ENCODE peak calls at places on chromosomes 12 and 14, in eight cellular contexts. One of them, this sample, is unnamed.

GRCh38 chr12:53828598-53828997 is 76.8 kb upstream of the CISTR start:
- DNase-seq in left lung: no peak
- DNase-seq in adrenal gland: no peak
- DNase-seq in left ventricle myocardium inferior: no peak
- DNase-seq in CD4-positive, alpha-beta T cell: no peak
- DNase-seq in iPS DF 6.9: no peak
- DNase-seq in lower lobe of right lung: no peak
- DNase-seq in body of pancreas: no peak
- DNase-seq in this sample: no peak

GRCh38 chr12:100827901-100828520 is 33.4 kb downstream of the ANO4 start:
- DNase-seq in iPS DF 6.9: no peak
- DNase-seq in left lung: no peak
- DNase-seq in lower lobe of right lung: no peak
- DNase-seq in CD4-positive, alpha-beta T cell: no peak
- DNase-seq in body of pancreas: peak
- DNase-seq in adrenal gland: peak
- DNase-seq in left ventricle myocardium inferior: no peak
- DNase-seq in this sample: no peak

GRCh38 chr14:69812725-69813124 is 15.7 kb upstream of the SLC10A1 start:
- DNase-seq in left ventricle myocardium inferior: no peak
- DNase-seq in CD4-positive, alpha-beta T cell: no peak
- DNase-seq in iPS DF 6.9: no peak
- DNase-seq in lower lobe of right lung: no peak
- DNase-seq in left lung: no peak
- DNase-seq in adrenal gland: no peak
- DNase-seq in body of pancreas: no peak
- DNase-seq in this sample: no peak

GRCh38 chr14:34299360-34299759 is 162.7 kb downstream of the SPTSSA start:
- DNase-seq in CD4-positive, alpha-beta T cell: no peak
- DNase-seq in iPS DF 6.9: no peak
- DNase-seq in left lung: no peak
- DNase-seq in body of pancreas: no peak
- DNase-seq in left ventricle myocardium inferior: no peak
- DNase-seq in adrenal gland: no peak
- DNase-seq in lower lobe of right lung: no peak
- DNase-seq in this sample: no peak

GRCh38 chr12:86117711-86118110 is 138.5 kb downstream of the MGAT4C start:
- DNase-seq in adrenal gland: no peak
- DNase-seq in body of pancreas: no peak
- DNase-seq in lower lobe of right lung: no peak
- DNase-seq in iPS DF 6.9: no peak
- DNase-seq in left lung: no peak
- DNase-seq in CD4-positive, alpha-beta T cell: no peak
- DNase-seq in left ventricle myocardium inferior: no peak
- DNase-seq in this sample: no peak

GRCh38 chr12:77814361-77814760 is 16.3 kb upstream of the NAV3 start:
- DNase-seq in left lung: no peak
- DNase-seq in left ventricle myocardium inferior: no peak
- DNase-seq in iPS DF 6.9: no peak
- DNase-seq in adrenal gland: no peak
- DNase-seq in CD4-positive, alpha-beta T cell: no peak
- DNase-seq in lower lobe of right lung: no peak
- DNase-seq in body of pancreas: no peak
- DNase-seq in this sample: no peak

GRCh38 chr12:95623554-95624170 is 72.4 kb upstream of the USP44 start:
- DNase-seq in CD4-positive, alpha-beta T cell: no peak
- DNase-seq in left lung: peak
- DNase-seq in left ventricle myocardium inferior: peak
- DNase-seq in body of pancreas: peak
- DNase-seq in adrenal gland: peak
- DNase-seq in iPS DF 6.9: peak
- DNase-seq in lower lobe of right lung: peak
- DNase-seq in this sample: peak

GRCh38 chr14:34498684-34499412 is 36.8 kb upstream of the SPTSSA start:
- DNase-seq in lower lobe of right lung: no peak
- DNase-seq in left ventricle myocardium inferior: no peak
- DNase-seq in iPS DF 6.9: no peak
- DNase-seq in adrenal gland: peak
- DNase-seq in left lung: no peak
- DNase-seq in CD4-positive, alpha-beta T cell: no peak
- DNase-seq in body of pancreas: peak
- DNase-seq in this sample: no peak

GRCh38 chr14:26276757-26277156 is 321.1 kb downstream of the NOVA1 start:
- DNase-seq in lower lobe of right lung: no peak
- DNase-seq in body of pancreas: no peak
- DNase-seq in adrenal gland: no peak
- DNase-seq in CD4-positive, alpha-beta T cell: no peak
- DNase-seq in left lung: no peak
- DNase-seq in left ventricle myocardium inferior: no peak
- DNase-seq in iPS DF 6.9: peak
- DNase-seq in this sample: no peak

GRCh38 chr14:90275820-90276219 is 19.5 kb downstream of the PSMC1 start:
- DNase-seq in lower lobe of right lung: no peak
- DNase-seq in left ventricle myocardium inferior: no peak
- DNase-seq in adrenal gland: no peak
- DNase-seq in iPS DF 6.9: no peak
- DNase-seq in body of pancreas: no peak
- DNase-seq in left lung: no peak
- DNase-seq in CD4-positive, alpha-beta T cell: no peak
- DNase-seq in this sample: no peak

GRCh38 chr14:59769586-59769985 is 101.0 kb downstream of the RTN1 start:
- DNase-seq in lower lobe of right lung: no peak
- DNase-seq in left lung: no peak
- DNase-seq in left ventricle myocardium inferior: no peak
- DNase-seq in body of pancreas: no peak
- DNase-seq in CD4-positive, alpha-beta T cell: no peak
- DNase-seq in iPS DF 6.9: no peak
- DNase-seq in adrenal gland: no peak
- DNase-seq in this sample: no peak

GRCh38 chr12:34046570-34046969 is 24.3 kb downstream of the ALG10 start:
- DNase-seq in left ventricle myocardium inferior: no peak
- DNase-seq in adrenal gland: no peak
- DNase-seq in lower lobe of right lung: no peak
- DNase-seq in CD4-positive, alpha-beta T cell: no peak
- DNase-seq in body of pancreas: no peak
- DNase-seq in left lung: no peak
- DNase-seq in iPS DF 6.9: no peak
- DNase-seq in this sample: no peak

GRCh38 chr14:77303417-77304156 is 17.1 kb downstream of the POMT2 start:
- DNase-seq in adrenal gland: peak
- DNase-seq in left ventricle myocardium inferior: no peak
- DNase-seq in iPS DF 6.9: no peak
- DNase-seq in body of pancreas: no peak
- DNase-seq in CD4-positive, alpha-beta T cell: no peak
- DNase-seq in left lung: no peak
- DNase-seq in lower lobe of right lung: no peak
- DNase-seq in this sample: no peak

GRCh38 chr12:93139028-93139665 is 210.1 kb upstream of the EEA1 start:
- DNase-seq in adrenal gland: no peak
- DNase-seq in CD4-positive, alpha-beta T cell: no peak
- DNase-seq in lower lobe of right lung: no peak
- DNase-seq in left lung: no peak
- DNase-seq in iPS DF 6.9: no peak
- DNase-seq in left ventricle myocardium inferior: no peak
- DNase-seq in body of pancreas: no peak
- DNase-seq in this sample: no peak

GRCh38 chr12:91205791-91206190 is 23.2 kb upstream of the DCN start:
- DNase-seq in CD4-positive, alpha-beta T cell: no peak
- DNase-seq in body of pancreas: no peak
- DNase-seq in left ventricle myocardium inferior: no peak
- DNase-seq in lower lobe of right lung: no peak
- DNase-seq in iPS DF 6.9: no peak
- DNase-seq in adrenal gland: no peak
- DNase-seq in left lung: no peak
- DNase-seq in this sample: no peak

GRCh38 chr12:91204416-91204815 is 21.8 kb upstream of the DCN start:
- DNase-seq in body of pancreas: no peak
- DNase-seq in CD4-positive, alpha-beta T cell: no peak
- DNase-seq in adrenal gland: no peak
- DNase-seq in iPS DF 6.9: no peak
- DNase-seq in left ventricle myocardium inferior: no peak
- DNase-seq in lower lobe of right lung: no peak
- DNase-seq in left lung: no peak
- DNase-seq in this sample: no peak

GRCh38 chr12:91202390-91202789 is 19.8 kb upstream of the DCN start:
- DNase-seq in body of pancreas: no peak
- DNase-seq in CD4-positive, alpha-beta T cell: no peak
- DNase-seq in iPS DF 6.9: no peak
- DNase-seq in lower lobe of right lung: no peak
- DNase-seq in adrenal gland: no peak
- DNase-seq in left ventricle myocardium inferior: no peak
- DNase-seq in left lung: no peak
- DNase-seq in this sample: no peak

DNA sequence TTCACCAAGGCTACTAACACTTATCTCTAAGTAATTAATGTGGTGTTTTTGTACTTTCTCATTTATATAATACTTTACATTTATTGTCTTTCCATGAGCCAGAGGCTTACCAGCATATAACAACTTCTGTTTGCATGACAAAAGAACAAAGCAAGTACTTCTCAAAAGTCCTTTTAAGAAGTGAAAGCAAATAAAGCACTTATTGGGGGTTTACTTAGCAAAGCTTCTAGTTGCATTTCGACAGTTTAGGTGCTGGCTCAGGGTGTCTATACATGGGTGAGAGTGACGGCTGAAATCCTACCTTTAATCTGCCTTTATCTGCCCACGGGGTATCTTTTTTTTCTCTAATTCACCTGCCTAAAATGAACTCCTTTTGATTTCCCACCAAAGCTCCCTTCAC is 21.0 kb upstream of the DCN start:
- DNase-seq in lower lobe of right lung: no peak
- DNase-seq in left ventricle myocardium inferior: no peak
- DNase-seq in iPS DF 6.9: no peak
- DNase-seq in body of pancreas: no peak
- DNase-seq in left lung: no peak
- DNase-seq in adrenal gland: no peak
- DNase-seq in CD4-positive, alpha-beta T cell: no peak
- DNase-seq in this sample: no peak
- H3K27ac ChIP-seq in lower lobe of right lung: no peak
- H3K27ac ChIP-seq in left ventricle myocardium inferior: no peak
- H3K27ac ChIP-seq in iPS DF 6.9: no peak
- H3K27ac ChIP-seq in body of pancreas: no peak
- H3K27ac ChIP-seq in left lung: peak
- H3K27ac ChIP-seq in adrenal gland: no peak
- H3K27ac ChIP-seq in CD4-positive, alpha-beta T cell: no peak
- H3K27ac ChIP-seq in this sample: no peak

GRCh38 chr12:110591508-110592051 is 8.5 kb upstream of the PPTC7 start:
- DNase-seq in adrenal gland: no peak
- DNase-seq in left lung: no peak
- DNase-seq in iPS DF 6.9: no peak
- DNase-seq in lower lobe of right lung: no peak
- DNase-seq in left ventricle myocardium inferior: no peak
- DNase-seq in body of pancreas: no peak
- DNase-seq in CD4-positive, alpha-beta T cell: no peak
- DNase-seq in this sample: no peak
- H3K27ac ChIP-seq in adrenal gland: peak
- H3K27ac ChIP-seq in left lung: peak
- H3K27ac ChIP-seq in iPS DF 6.9: no peak
- H3K27ac ChIP-seq in lower lobe of right lung: peak
- H3K27ac ChIP-seq in left ventricle myocardium inferior: peak
- H3K27ac ChIP-seq in body of pancreas: peak
- H3K27ac ChIP-seq in CD4-positive, alpha-beta T cell: peak
- H3K27ac ChIP-seq in this sample: peak

GRCh38 chr14:104709387-104710019 is 14.5 kb upstream of the ADSS1 start:
- DNase-seq in body of pancreas: no peak
- DNase-seq in left ventricle myocardium inferior: no peak
- DNase-seq in lower lobe of right lung: no peak
- DNase-seq in left lung: no peak
- DNase-seq in iPS DF 6.9: no peak
- DNase-seq in CD4-positive, alpha-beta T cell: no peak
- DNase-seq in adrenal gland: no peak
- DNase-seq in this sample: no peak

GRCh38 chr14:104707629-104708595 is 16.1 kb upstream of the ADSS1 start:
- DNase-seq in body of pancreas: no peak
- DNase-seq in CD4-positive, alpha-beta T cell: no peak
- DNase-seq in left ventricle myocardium inferior: no peak
- DNase-seq in adrenal gland: no peak
- DNase-seq in iPS DF 6.9: no peak
- DNase-seq in left lung: no peak
- DNase-seq in lower lobe of right lung: no peak
- DNase-seq in this sample: no peak

GRCh38 chr14:104712881-104713734 is 10.9 kb upstream of the ADSS1 start:
- DNase-seq in adrenal gland: no peak
- DNase-seq in CD4-positive, alpha-beta T cell: no peak
- DNase-seq in left ventricle myocardium inferior: no peak
- DNase-seq in body of pancreas: no peak
- DNase-seq in lower lobe of right lung: no peak
- DNase-seq in left lung: no peak
- DNase-seq in iPS DF 6.9: no peak
- DNase-seq in this sample: no peak

GRCh38 chr14:104708606-104709268 is 15.3 kb upstream of the ADSS1 start:
- DNase-seq in body of pancreas: peak
- DNase-seq in adrenal gland: peak
- DNase-seq in lower lobe of right lung: peak
- DNase-seq in left ventricle myocardium inferior: peak
- DNase-seq in iPS DF 6.9: peak
- DNase-seq in CD4-positive, alpha-beta T cell: peak
- DNase-seq in left lung: no peak
- DNase-seq in this sample: peak

GRCh38 chr14:104710071-104710735 is 13.8 kb upstream of the ADSS1 start:
- DNase-seq in lower lobe of right lung: no peak
- DNase-seq in iPS DF 6.9: no peak
- DNase-seq in CD4-positive, alpha-beta T cell: no peak
- DNase-seq in left lung: no peak
- DNase-seq in left ventricle myocardium inferior: no peak
- DNase-seq in body of pancreas: no peak
- DNase-seq in adrenal gland: no peak
- DNase-seq in this sample: no peak
- H3K27ac ChIP-seq in lower lobe of right lung: no peak
- H3K27ac ChIP-seq in iPS DF 6.9: no peak
- H3K27ac ChIP-seq in CD4-positive, alpha-beta T cell: no peak
- H3K27ac ChIP-seq in left lung: no peak
- H3K27ac ChIP-seq in left ventricle myocardium inferior: no peak
- H3K27ac ChIP-seq in body of pancreas: no peak
- H3K27ac ChIP-seq in adrenal gland: no peak
- H3K27ac ChIP-seq in this sample: no peak

GRCh38 chr14:49966304-49966809 is 73.5 kb downstream of the ARF6 start:
- DNase-seq in left lung: no peak
- DNase-seq in adrenal gland: no peak
- DNase-seq in left ventricle myocardium inferior: no peak
- DNase-seq in lower lobe of right lung: no peak
- DNase-seq in body of pancreas: peak
- DNase-seq in iPS DF 6.9: no peak
- DNase-seq in CD4-positive, alpha-beta T cell: no peak
- DNase-seq in this sample: no peak

GRCh38 chr14:49959822-49960408 is 67.0 kb downstream of the ARF6 start:
- DNase-seq in left ventricle myocardium inferior: no peak
- DNase-seq in CD4-positive, alpha-beta T cell: no peak
- DNase-seq in iPS DF 6.9: no peak
- DNase-seq in body of pancreas: no peak
- DNase-seq in left lung: no peak
- DNase-seq in adrenal gland: no peak
- DNase-seq in lower lobe of right lung: no peak
- DNase-seq in this sample: no peak

GRCh38 chr14:49961270-49962222 is 68.7 kb downstream of the ARF6 start:
- DNase-seq in iPS DF 6.9: no peak
- DNase-seq in CD4-positive, alpha-beta T cell: no peak
- DNase-seq in lower lobe of right lung: no peak
- DNase-seq in adrenal gland: no peak
- DNase-seq in left lung: no peak
- DNase-seq in left ventricle myocardium inferior: no peak
- DNase-seq in body of pancreas: no peak
- DNase-seq in this sample: no peak

GRCh38 chr14:49960453-49960852 is 67.6 kb downstream of the ARF6 start:
- DNase-seq in lower lobe of right lung: no peak
- DNase-seq in adrenal gland: no peak
- DNase-seq in left lung: no peak
- DNase-seq in left ventricle myocardium inferior: no peak
- DNase-seq in body of pancreas: no peak
- DNase-seq in CD4-positive, alpha-beta T cell: no peak
- DNase-seq in iPS DF 6.9: no peak
- DNase-seq in this sample: no peak

GRCh38 chr14:49962616-49963015 is 69.7 kb downstream of the ARF6 start:
- DNase-seq in left lung: no peak
- DNase-seq in body of pancreas: no peak
- DNase-seq in iPS DF 6.9: no peak
- DNase-seq in left ventricle myocardium inferior: no peak
- DNase-seq in CD4-positive, alpha-beta T cell: no peak
- DNase-seq in adrenal gland: no peak
- DNase-seq in lower lobe of right lung: no peak
- DNase-seq in this sample: no peak
- H3K27ac ChIP-seq in left lung: peak
- H3K27ac ChIP-seq in body of pancreas: no peak
- H3K27ac ChIP-seq in iPS DF 6.9: no peak
- H3K27ac ChIP-seq in left ventricle myocardium inferior: no peak
- H3K27ac ChIP-seq in CD4-positive, alpha-beta T cell: no peak
- H3K27ac ChIP-seq in adrenal gland: no peak
- H3K27ac ChIP-seq in lower lobe of right lung: peak
- H3K27ac ChIP-seq in this sample: no peak